ENCODE peak calls at places on chromosomes 6 and 20, in nine cellular contexts. W is cardiac muscle cell, U is breast epithelium, Y is sigmoid colon, P is aorta, D is neural progenitor cell, S is endodermal cell, N is A549, O is BE2C. L is an unnamed sample. For H3K9me3, the result is how much of the 10 kb centered on the place peaks cover.

GRCh38 chr6:16669227-16669626 is 92.0 kb downstream of the ATXN1 start:
- DNase-seq in U (no peak), Y (no peak), S (no peak), N (no peak), W (no peak), D (no peak), P (no peak), O (no peak), L (peak)

GRCh38 chr6:47403801-47404200 is 73.8 kb upstream of the CD2AP start:
- DNase-seq in Y (no peak), N (no peak), S (no peak), O (no peak), D (no peak), P (no peak), W (no peak), U (no peak), L (no peak)

GRCh38 chr6:25343984-25344383 is 64.8 kb downstream of the CARMIL1 start:
- DNase-seq in O (no peak), Y (no peak), U (no peak), D (no peak), S (no peak), W (no peak), P (no peak), N (no peak), L (no peak)

GRCh38 chr20:53788253-53789022 is 194.8 kb upstream of the ZNF217 start:
- DNase-seq in U (no peak), O (no peak), Y (no peak), N (no peak), S (no peak), D (no peak), W (no peak), P (no peak), L (no peak)

GRCh38 chr6:128282956-128283355 is 237.4 kb downstream of the PTPRK start:
- DNase-seq in Y (no peak), W (peak), N (no peak), S (peak), O (no peak), U (no peak), P (no peak), D (no peak), L (no peak)

GRCh38 chr20:10649080-10649816 is 24.6 kb downstream of the JAG1 start:
- DNase-seq in Y (no peak), U (no peak), D (no peak), S (no peak), O (no peak), N (no peak), P (no peak), W (no peak), L (no peak)

GRCh38 chr6:150380256-150380655 is 11.4 kb downstream of the IYD start:
- DNase-seq in D (no peak), S (no peak), U (no peak), P (no peak), Y (no peak), O (no peak), W (no peak), N (no peak), L (no peak)

GRCh38 chr20:19779634-19780033 is 21.6 kb downstream of the RIN2 start:
- DNase-seq in D (no peak), Y (no peak), U (no peak), O (no peak), S (no peak), W (no peak), N (no peak), P (no peak), L (no peak)

GRCh38 chr6:30685977-30686907 is at the start of gene PPP1R18:
- DNase-seq in Y (peak), S (no peak), P (peak), D (peak), O (peak), W (peak), N (no peak), U (peak), L (peak)

GRCh38 chr20:11776687-11777086 is 141.0 kb upstream of the BTBD3 start:
- DNase-seq in W (no peak), S (no peak), P (no peak), U (no peak), N (no peak), Y (no peak), D (no peak), O (no peak), L (no peak)

GRCh38 chr6:27078734-27079357 is 168.7 kb upstream of the PRSS16 start:
- DNase-seq in W (peak), Y (no peak), O (peak), N (peak), U (no peak), S (peak), D (peak), P (no peak), L (no peak)

GRCh38 chr6:25630508-25631229 is 21.3 kb upstream of the SCGN start:
- DNase-seq in O (no peak), N (no peak), Y (no peak), U (no peak), W (no peak), P (no peak), D (peak), S (no peak), L (no peak)

GRCh38 chr6:99119109-99120031 is 171.6 kb upstream of the FBXL4 start:
- DNase-seq in N (peak), W (peak), U (no peak), Y (no peak), P (no peak), S (peak), D (peak), O (peak), L (no peak)

GRCh38 chr6:147238164-147238563 is 33.9 kb downstream of the STXBP5 start:
- DNase-seq in D (no peak), Y (no peak), S (no peak), U (no peak), O (no peak), N (no peak), W (no peak), P (no peak), L (no peak)

GRCh38 chr20:38934530-38934929 is 8.3 kb downstream of the FAM83D start:
- DNase-seq in Y (no peak), P (no peak), D (no peak), S (no peak), U (no peak), N (no peak), O (no peak), W (no peak), L (no peak)

GRCh38 chr6:16438677-16439615 is 200.6 kb downstream of the GMPR start:
- DNase-seq in S (no peak), N (peak), P (no peak), Y (no peak), U (no peak), O (no peak), W (peak), D (no peak), L (no peak)

GRCh38 chr6:144390202-144390601 is 105.1 kb downstream of the UTRN start:
- DNase-seq in N (no peak), O (no peak), P (no peak), D (no peak), S (no peak), W (no peak), U (no peak), Y (no peak), L (no peak)

GRCh38 chr6:168636147-168636982 is 195.4 kb downstream of the SMOC2 start:
- DNase-seq in D (peak), N (no peak), U (no peak), W (no peak), O (no peak), S (peak), P (no peak), Y (no peak), L (no peak)
- H3K9me3 ChIP-seq in D (under half), N (under half), U (under half), W (under half), O (under half), S (under half), P (under half), Y (under half), L (under half)

GRCh38 chr6:164731539-164731938 is 577.9 kb downstream of the C6orf118 start:
- DNase-seq in D (no peak), N (no peak), Y (no peak), U (no peak), W (no peak), O (no peak), S (no peak), P (no peak), L (no peak)
- H3K9me3 ChIP-seq in D (under half), N (under half), Y (under half), U (under half), W (under half), O (under half), S (under half), P (under half), L (under half)

GRCh38 chr6:12024715-12025434 is 12.8 kb downstream of the HIVEP1 start:
- DNase-seq in W (no peak), O (no peak), D (no peak), N (no peak), P (no peak), Y (no peak), S (no peak), U (no peak), L (no peak)

GRCh38 chr6:12028194-12028593 is 16.1 kb downstream of the HIVEP1 start:
- DNase-seq in S (no peak), P (no peak), N (no peak), Y (no peak), U (no peak), D (no peak), O (no peak), W (no peak), L (no peak)

GRCh38 chr6:12026120-12026519 is 14.0 kb downstream of the HIVEP1 start:
- DNase-seq in O (no peak), P (no peak), U (no peak), S (no peak), W (no peak), N (no peak), D (no peak), Y (no peak), L (no peak)

GRCh38 chr6:12029979-12030737 is 18.0 kb downstream of the HIVEP1 start:
- DNase-seq in W (no peak), O (no peak), Y (no peak), P (no peak), U (no peak), N (no peak), S (no peak), D (no peak), L (no peak)

DNA sequence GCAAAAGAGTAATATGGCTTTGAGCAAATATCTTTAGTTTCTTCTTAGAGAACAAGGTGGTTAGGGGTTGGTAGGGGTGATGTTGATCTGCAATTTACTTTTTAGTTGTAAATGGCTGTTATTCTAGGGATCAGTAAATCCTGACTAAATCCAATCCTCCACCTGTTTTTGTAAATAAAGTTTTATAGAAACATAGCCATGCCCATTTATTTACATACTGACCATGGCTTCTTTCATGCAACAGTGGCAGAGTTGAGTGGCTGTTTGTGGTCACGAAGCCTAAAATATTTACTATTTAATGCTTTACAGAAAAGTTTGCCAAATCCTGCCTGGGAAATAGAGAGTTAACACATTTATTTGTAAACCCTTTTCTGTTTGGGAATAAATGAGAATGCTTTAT is 14.7 kb downstream of the HIVEP1 start:
- DNase-seq in D (no peak), U (no peak), N (no peak), W (no peak), Y (no peak), P (no peak), S (no peak), O (no peak), L (no peak)
- H3K9me3 ChIP-seq in D (under half), U (under half), N (under half), W (under half), Y (under half), P (under half), S (under half), O (under half), L (under half)

DNA sequence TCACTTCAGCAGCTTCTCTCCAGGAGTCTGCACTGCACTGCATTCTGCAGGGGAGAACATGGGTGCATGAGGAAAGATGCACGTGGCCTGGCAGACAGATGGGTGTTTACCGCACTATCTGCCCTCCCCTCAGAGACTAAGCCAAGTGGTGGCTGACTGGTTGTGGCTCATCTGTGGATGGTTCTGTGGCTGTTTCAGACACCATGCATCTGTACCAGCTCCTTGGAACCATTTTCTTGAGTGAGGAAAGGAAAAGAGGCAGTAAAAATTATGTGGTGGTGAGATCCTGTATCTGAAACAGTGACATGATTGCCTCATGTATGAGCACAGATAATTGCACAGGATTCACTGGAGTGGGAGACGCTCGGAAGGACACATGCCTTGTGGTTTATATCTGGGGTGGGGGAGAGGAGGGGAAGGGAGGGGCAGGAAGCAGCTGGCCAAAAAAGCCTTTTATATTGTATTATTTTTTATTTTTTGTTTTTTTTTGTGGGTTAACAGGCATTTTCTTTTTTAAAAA is 161.7 kb downstream of the ERMARD start:
- DNase-seq in Y (no peak), N (no peak), P (no peak), S (no peak), D (no peak), O (no peak), U (no peak), W (no peak), L (no peak)
- H3K9me3 ChIP-seq in Y (under half), N (under half), P (under half), S (under half), D (under half), O (under half), U (under half), W (under half), L (under half)

GRCh38 chr6:126258150-126258549 is 81.8 kb upstream of the CENPW start:
- DNase-seq in Y (no peak), D (no peak), P (no peak), W (no peak), N (no peak), O (no peak), U (no peak), S (no peak), L (no peak)
- H3K9me3 ChIP-seq in Y (under half), D (under half), P (under half), W (under half), N (under half), O (under half), U (under half), S (under half), L (under half)

L was measured in CD8-positive, alpha-beta T cell.